ENCODE peak calls at places on chromosomes 12 and 14, in ten cellular contexts. One of them, this sample, is unnamed.

GRCh38 chr12:21615441-21615840 is 10.8 kb upstream of the GYS2 start:
- DNase-seq in SK-N-SH: no peak
- DNase-seq in AG04450: no peak
- DNase-seq in PC-3: peak; percentile 2
- DNase-seq in astrocyte: no peak
- DNase-seq in DND-41: no peak
- DNase-seq in Panc1: no peak
- DNase-seq in upper lobe of left lung: no peak
- DNase-seq in CD8-positive, alpha-beta memory T cell: no peak
- DNase-seq in CD8-positive, alpha-beta T cell: no peak
- DNase-seq in this sample: no peak

GRCh38 chr12:92827836-92828431 is 101.2 kb downstream of the EEA1 start:
- DNase-seq in SK-N-SH: peak; percentile 47
- DNase-seq in AG04450: no peak
- DNase-seq in PC-3: peak; percentile 72
- DNase-seq in astrocyte: peak; percentile 7
- DNase-seq in DND-41: peak; percentile 60
- DNase-seq in Panc1: peak; percentile 33
- DNase-seq in upper lobe of left lung: no peak
- DNase-seq in CD8-positive, alpha-beta memory T cell: no peak
- DNase-seq in CD8-positive, alpha-beta T cell: no peak
- DNase-seq in this sample: no peak

GRCh38 chr12:130828895-130829294 is 10.2 kb downstream of the STX2 start:
- DNase-seq in SK-N-SH: no peak
- DNase-seq in AG04450: no peak
- DNase-seq in PC-3: no peak
- DNase-seq in astrocyte: no peak
- DNase-seq in DND-41: no peak
- DNase-seq in Panc1: no peak
- DNase-seq in upper lobe of left lung: no peak
- DNase-seq in CD8-positive, alpha-beta memory T cell: no peak
- DNase-seq in CD8-positive, alpha-beta T cell: no peak
- DNase-seq in this sample: no peak

GRCh38 chr14:58944226-58944769 is 244.2 kb upstream of the DAAM1 start:
- DNase-seq in SK-N-SH: no peak
- DNase-seq in AG04450: no peak
- DNase-seq in PC-3: no peak
- DNase-seq in astrocyte: no peak
- DNase-seq in DND-41: no peak
- DNase-seq in Panc1: no peak
- DNase-seq in upper lobe of left lung: no peak
- DNase-seq in CD8-positive, alpha-beta memory T cell: no peak
- DNase-seq in CD8-positive, alpha-beta T cell: no peak
- DNase-seq in this sample: no peak

GRCh38 chr14:51846631-51847488 is 13.6 kb upstream of the GNG2 start:
- DNase-seq in SK-N-SH: peak; percentile 35
- DNase-seq in AG04450: no peak
- DNase-seq in PC-3: no peak
- DNase-seq in astrocyte: peak; percentile 42
- DNase-seq in DND-41: peak; percentile 92
- DNase-seq in Panc1: no peak
- DNase-seq in upper lobe of left lung: peak; percentile 76
- DNase-seq in CD8-positive, alpha-beta memory T cell: peak; percentile 83
- DNase-seq in CD8-positive, alpha-beta T cell: peak; percentile 85
- DNase-seq in this sample: no peak

GRCh38 chr14:23776296-23776695 is 140.1 kb downstream of the DHRS2 start:
- DNase-seq in SK-N-SH: no peak
- DNase-seq in AG04450: no peak
- DNase-seq in PC-3: no peak
- DNase-seq in astrocyte: no peak
- DNase-seq in DND-41: no peak
- DNase-seq in Panc1: no peak
- DNase-seq in upper lobe of left lung: no peak
- DNase-seq in CD8-positive, alpha-beta memory T cell: no peak
- DNase-seq in CD8-positive, alpha-beta T cell: no peak
- DNase-seq in this sample: no peak

GRCh38 chr14:23183479-23183878 is at the start of gene SLC7A8:
- DNase-seq in SK-N-SH: no peak
- DNase-seq in AG04450: no peak
- DNase-seq in PC-3: peak; percentile 21
- DNase-seq in astrocyte: no peak
- DNase-seq in DND-41: no peak
- DNase-seq in Panc1: no peak
- DNase-seq in upper lobe of left lung: peak; percentile 74
- DNase-seq in CD8-positive, alpha-beta memory T cell: no peak
- DNase-seq in CD8-positive, alpha-beta T cell: peak; percentile 64
- DNase-seq in this sample: no peak

GRCh38 chr12:72632286-72632685 is 360.1 kb downstream of the TRHDE start:
- DNase-seq in SK-N-SH: no peak
- DNase-seq in AG04450: peak; percentile 2
- DNase-seq in PC-3: peak; percentile 8
- DNase-seq in astrocyte: peak; percentile 44
- DNase-seq in DND-41: no peak
- DNase-seq in Panc1: no peak
- DNase-seq in upper lobe of left lung: no peak
- DNase-seq in CD8-positive, alpha-beta memory T cell: no peak
- DNase-seq in CD8-positive, alpha-beta T cell: no peak
- DNase-seq in this sample: no peak

GRCh38 chr12:57491393-57492280 is 3.8 kb downstream of the MARS1 start:
- DNase-seq in SK-N-SH: no peak
- DNase-seq in AG04450: no peak
- DNase-seq in PC-3: peak; percentile 28
- DNase-seq in astrocyte: no peak
- DNase-seq in DND-41: no peak
- DNase-seq in Panc1: no peak
- DNase-seq in upper lobe of left lung: no peak
- DNase-seq in CD8-positive, alpha-beta memory T cell: no peak
- DNase-seq in CD8-positive, alpha-beta T cell: no peak
- DNase-seq in this sample: no peak

GRCh38 chr12:45540661-45541341 is 188.7 kb upstream of the ARID2 start:
- DNase-seq in SK-N-SH: peak; percentile 4
- DNase-seq in AG04450: no peak
- DNase-seq in PC-3: no peak
- DNase-seq in astrocyte: no peak
- DNase-seq in DND-41: no peak
- DNase-seq in Panc1: no peak
- DNase-seq in upper lobe of left lung: no peak
- DNase-seq in CD8-positive, alpha-beta memory T cell: no peak
- DNase-seq in CD8-positive, alpha-beta T cell: no peak
- DNase-seq in this sample: no peak

GRCh38 chr12:122190842-122191668 is 8.1 kb downstream of the LRRC43 start:
- DNase-seq in SK-N-SH: peak; percentile 87
- DNase-seq in AG04450: peak; percentile 15
- DNase-seq in PC-3: peak; percentile 90
- DNase-seq in astrocyte: peak; percentile 20
- DNase-seq in DND-41: peak; percentile 65
- DNase-seq in Panc1: peak; percentile 57
- DNase-seq in upper lobe of left lung: peak; percentile 52
- DNase-seq in CD8-positive, alpha-beta memory T cell: peak; percentile 52
- DNase-seq in CD8-positive, alpha-beta T cell: peak; percentile 76
- DNase-seq in this sample: no peak

GRCh38 chr12:49733219-49734017 is 7.9 kb upstream of the TMBIM6 start:
- DNase-seq in SK-N-SH: no peak
- DNase-seq in AG04450: no peak
- DNase-seq in PC-3: no peak
- DNase-seq in astrocyte: no peak
- DNase-seq in DND-41: no peak
- DNase-seq in Panc1: no peak
- DNase-seq in upper lobe of left lung: no peak
- DNase-seq in CD8-positive, alpha-beta memory T cell: no peak
- DNase-seq in CD8-positive, alpha-beta T cell: no peak
- DNase-seq in this sample: no peak

GRCh38 chr12:9323144-9323681 is 115.0 kb upstream of the PZP start:
- DNase-seq in SK-N-SH: no peak
- DNase-seq in AG04450: no peak
- DNase-seq in PC-3: no peak
- DNase-seq in astrocyte: no peak
- DNase-seq in DND-41: no peak
- DNase-seq in Panc1: no peak
- DNase-seq in upper lobe of left lung: no peak
- DNase-seq in CD8-positive, alpha-beta memory T cell: no peak
- DNase-seq in CD8-positive, alpha-beta T cell: no peak
- DNase-seq in this sample: no peak

GRCh38 chr12:38890102-38890501 is 15.3 kb downstream of the CPNE8 start:
- DNase-seq in SK-N-SH: peak; percentile 7
- DNase-seq in AG04450: no peak
- DNase-seq in PC-3: peak; percentile 44
- DNase-seq in astrocyte: peak; percentile 1
- DNase-seq in DND-41: no peak
- DNase-seq in Panc1: no peak
- DNase-seq in upper lobe of left lung: no peak
- DNase-seq in CD8-positive, alpha-beta memory T cell: no peak
- DNase-seq in CD8-positive, alpha-beta T cell: no peak
- DNase-seq in this sample: peak; percentile 58

GRCh38 chr12:131827961-131828534 is at the start of gene MMP17:
- DNase-seq in SK-N-SH: peak; percentile 90
- DNase-seq in AG04450: no peak
- DNase-seq in PC-3: peak; percentile 79
- DNase-seq in astrocyte: peak; percentile 30
- DNase-seq in DND-41: no peak
- DNase-seq in Panc1: no peak
- DNase-seq in upper lobe of left lung: peak; percentile 45
- DNase-seq in CD8-positive, alpha-beta memory T cell: peak; percentile 10
- DNase-seq in CD8-positive, alpha-beta T cell: no peak
- DNase-seq in this sample: no peak

GRCh38 chr14:64682173-64682710 is 22.0 kb upstream of the PLEKHG3 start:
- DNase-seq in SK-N-SH: no peak
- DNase-seq in AG04450: no peak
- DNase-seq in PC-3: peak; percentile 72
- DNase-seq in astrocyte: peak; percentile 68
- DNase-seq in DND-41: no peak
- DNase-seq in Panc1: no peak
- DNase-seq in upper lobe of left lung: no peak
- DNase-seq in CD8-positive, alpha-beta memory T cell: no peak
- DNase-seq in CD8-positive, alpha-beta T cell: no peak
- DNase-seq in this sample: peak; percentile 70

GRCh38 chr12:53739285-53740129 is 12.3 kb upstream of the CALCOCO1 start:
- DNase-seq in SK-N-SH: peak; percentile 48
- DNase-seq in AG04450: no peak
- DNase-seq in PC-3: no peak
- DNase-seq in astrocyte: no peak
- DNase-seq in DND-41: no peak
- DNase-seq in Panc1: no peak
- DNase-seq in upper lobe of left lung: no peak
- DNase-seq in CD8-positive, alpha-beta memory T cell: no peak
- DNase-seq in CD8-positive, alpha-beta T cell: no peak
- DNase-seq in this sample: no peak

DNA sequence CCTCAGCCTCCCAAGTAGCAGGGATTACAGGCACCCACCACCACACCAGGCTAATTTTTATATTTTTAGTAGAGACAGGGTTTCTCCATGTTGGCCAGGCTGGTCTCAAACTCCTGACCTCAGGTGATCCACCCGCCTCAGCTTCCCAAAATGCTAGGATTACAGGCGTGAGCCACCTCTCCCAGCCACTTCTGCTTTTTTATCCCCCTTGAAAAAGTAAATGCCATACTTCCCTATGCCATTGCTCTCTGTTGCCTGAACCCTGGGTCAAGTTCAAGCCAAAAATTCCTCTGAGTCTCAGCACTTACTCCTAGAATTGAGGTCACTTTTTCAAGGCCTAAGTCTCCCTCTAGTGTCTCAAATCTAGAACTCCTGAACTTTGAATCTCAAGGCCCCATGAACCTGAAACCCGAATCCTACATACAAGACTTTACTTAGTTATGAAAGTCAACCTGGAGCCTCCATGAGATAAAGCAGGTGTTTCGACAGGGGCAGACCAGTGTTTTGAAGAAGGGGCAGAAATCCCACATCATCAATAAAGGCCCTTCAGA is 1.4 kb upstream of the APOBEC1 start:
- DNase-seq in SK-N-SH: no peak
- DNase-seq in AG04450: no peak
- DNase-seq in PC-3: peak; percentile 15
- DNase-seq in astrocyte: no peak
- DNase-seq in DND-41: no peak
- DNase-seq in Panc1: no peak
- DNase-seq in upper lobe of left lung: no peak
- DNase-seq in CD8-positive, alpha-beta memory T cell: no peak
- DNase-seq in CD8-positive, alpha-beta T cell: no peak
- DNase-seq in this sample: no peak
- H3K27ac ChIP-seq in SK-N-SH: no peak overlapping the region
- H3K27ac ChIP-seq in AG04450: no peak overlapping the region
- H3K27ac ChIP-seq in PC-3: no peak overlapping the region
- H3K27ac ChIP-seq in astrocyte: no peak overlapping the region
- H3K27ac ChIP-seq in DND-41: no peak overlapping the region
- H3K27ac ChIP-seq in Panc1: no peak overlapping the region
- H3K27ac ChIP-seq in upper lobe of left lung: no peak overlapping the region
- H3K27ac ChIP-seq in CD8-positive, alpha-beta memory T cell: no peak overlapping the region
- H3K27ac ChIP-seq in CD8-positive, alpha-beta T cell: no peak overlapping the region
- H3K27ac ChIP-seq in this sample: no peak overlapping the region

DNA sequence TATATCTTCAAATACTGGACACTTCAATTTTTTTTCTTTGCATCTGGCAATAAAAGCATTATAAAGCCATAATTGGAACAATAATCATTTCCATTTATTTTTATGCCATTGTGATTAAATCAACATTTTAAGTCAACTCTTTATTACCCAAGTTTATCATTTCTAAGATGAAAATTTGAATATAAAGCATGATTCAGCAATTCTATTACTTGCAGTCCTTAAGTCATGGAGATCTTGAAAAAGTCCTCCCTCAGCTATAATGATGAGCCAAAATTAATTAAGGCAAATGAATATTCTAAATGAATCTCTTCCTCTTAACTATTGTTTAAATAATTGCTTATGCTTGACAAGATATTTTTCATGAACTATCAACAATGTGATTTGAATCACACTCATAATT is 65.7 kb downstream of the LIN7A start:
- DNase-seq in SK-N-SH: no peak
- DNase-seq in AG04450: no peak
- DNase-seq in PC-3: no peak
- DNase-seq in astrocyte: no peak
- DNase-seq in DND-41: no peak
- DNase-seq in Panc1: no peak
- DNase-seq in upper lobe of left lung: no peak
- DNase-seq in CD8-positive, alpha-beta memory T cell: no peak
- DNase-seq in CD8-positive, alpha-beta T cell: no peak
- DNase-seq in this sample: no peak
- H3K27ac ChIP-seq in SK-N-SH: no peak overlapping the region
- H3K27ac ChIP-seq in AG04450: no peak overlapping the region
- H3K27ac ChIP-seq in PC-3: no peak overlapping the region
- H3K27ac ChIP-seq in astrocyte: no peak overlapping the region
- H3K27ac ChIP-seq in DND-41: no peak overlapping the region
- H3K27ac ChIP-seq in Panc1: no peak overlapping the region
- H3K27ac ChIP-seq in upper lobe of left lung: no peak overlapping the region
- H3K27ac ChIP-seq in CD8-positive, alpha-beta memory T cell: no peak overlapping the region
- H3K27ac ChIP-seq in CD8-positive, alpha-beta T cell: no peak overlapping the region
- H3K27ac ChIP-seq in this sample: no peak overlapping the region

GRCh38 chr14:69259176-69259530 is 805 bp upstream of the GALNT16 start:
- DNase-seq in SK-N-SH: no peak
- DNase-seq in AG04450: no peak
- DNase-seq in PC-3: no peak
- DNase-seq in astrocyte: no peak
- DNase-seq in DND-41: no peak
- DNase-seq in Panc1: no peak
- DNase-seq in upper lobe of left lung: no peak
- DNase-seq in CD8-positive, alpha-beta memory T cell: no peak
- DNase-seq in CD8-positive, alpha-beta T cell: no peak
- DNase-seq in this sample: no peak
- H3K27ac ChIP-seq in SK-N-SH: no peak overlapping the region
- H3K27ac ChIP-seq in AG04450: no peak overlapping the region
- H3K27ac ChIP-seq in PC-3: no peak overlapping the region
- H3K27ac ChIP-seq in astrocyte: no peak overlapping the region
- H3K27ac ChIP-seq in DND-41: no peak overlapping the region
- H3K27ac ChIP-seq in Panc1: no peak overlapping the region
- H3K27ac ChIP-seq in upper lobe of left lung: no peak overlapping the region
- H3K27ac ChIP-seq in CD8-positive, alpha-beta memory T cell: no peak overlapping the region
- H3K27ac ChIP-seq in CD8-positive, alpha-beta T cell: no peak overlapping the region
- H3K27ac ChIP-seq in this sample: no peak overlapping the region

GRCh38 chr12:14395059-14395778 is 29.7 kb downstream of the ATF7IP start:
- DNase-seq in SK-N-SH: no peak
- DNase-seq in AG04450: no peak
- DNase-seq in PC-3: no peak
- DNase-seq in astrocyte: no peak
- DNase-seq in DND-41: no peak
- DNase-seq in Panc1: no peak
- DNase-seq in upper lobe of left lung: no peak
- DNase-seq in CD8-positive, alpha-beta memory T cell: no peak
- DNase-seq in CD8-positive, alpha-beta T cell: no peak
- DNase-seq in this sample: no peak
- H3K27ac ChIP-seq in SK-N-SH: peak overlapping the region; percentile 58
- H3K27ac ChIP-seq in AG04450: no peak overlapping the region
- H3K27ac ChIP-seq in PC-3: no peak overlapping the region
- H3K27ac ChIP-seq in astrocyte: peak overlapping the region; percentile 72
- H3K27ac ChIP-seq in DND-41: peak overlapping the region; percentile 36
- H3K27ac ChIP-seq in Panc1: peak overlapping the region; percentile 82
- H3K27ac ChIP-seq in upper lobe of left lung: peak overlapping the region; percentile 72
- H3K27ac ChIP-seq in CD8-positive, alpha-beta memory T cell: peak overlapping the region; percentile 29
- H3K27ac ChIP-seq in CD8-positive, alpha-beta T cell: peak overlapping the region; percentile 39
- H3K27ac ChIP-seq in this sample: peak overlapping the region; percentile 54

This sample was measured in epithelial cell of prostate.